ENCODE peak calls at places on chromosomes 13 and 19, in five cellular contexts. Q is endothelial cell of umbilical vein, L is HepG2, M is K562, A is H1. U is an unnamed sample.

GRCh38 chr13:93450226-93450625 is 223.6 kb downstream of the GPC6 start:
- DNase-seq in Q (no peak), M (no peak), A (no peak), L (no peak), U (no peak)

GRCh38 chr13:27621116-27621365 is 651 bp upstream of the POLR1D start:
- DNase-seq in A (no peak), Q (peak), L (no peak), M (no peak), U (no peak)

GRCh38 chr19:45385392-45386221 is 15.2 kb upstream of the ERCC2 start:
- DNase-seq in M (no peak), L (no peak), Q (no peak), A (no peak), U (no peak)

GRCh38 chr19:6464070-6464873 is at the start of gene CRB3:
- DNase-seq in A (peak), L (peak), M (no peak), Q (no peak), U (peak)

GRCh38 chr19:41801682-41802317 is 5.4 kb downstream of the CEACAM3 start:
- DNase-seq in L (no peak), M (no peak), A (no peak), Q (no peak), U (no peak)

GRCh38 chr19:15613338-15613737 is 1.7 kb upstream of the CYP4F8 start:
- DNase-seq in Q (no peak), M (no peak), A (no peak), L (no peak), U (no peak)

GRCh38 chr13:99916366-99917103 is 55.0 kb downstream of the ZIC5 start:
- DNase-seq in M (peak), A (no peak), Q (peak), L (peak), U (peak)

GRCh38 chr13:102261809-102262208 is 140.0 kb downstream of the FGF14 start:
- DNase-seq in L (no peak), Q (no peak), A (no peak), M (no peak), U (no peak)

GRCh38 chr19:41563847-41564514 is 12.0 kb upstream of the CEACAM21 start:
- DNase-seq in A (no peak), L (no peak), M (no peak), Q (no peak), U (no peak)

GRCh38 chr19:29370276-29370675 is 155.5 kb upstream of the VSTM2B start:
- DNase-seq in M (no peak), Q (no peak), L (no peak), A (no peak), U (no peak)

GRCh38 chr19:31349160-31349881 is at the start of gene TSHZ3:
- DNase-seq in A (no peak), M (peak), Q (peak), L (no peak), U (peak)

GRCh38 chr19:51123381-51124186 is 1.1 kb upstream of the SIGLEC9 start:
- DNase-seq in A (no peak), Q (no peak), L (no peak), M (no peak), U (no peak)
- TF ChIP-seq JUN in A (no peak), Q (no peak), L (no peak), M (no peak), U (no peak)

GRCh38 chr13:63605403-63605802 is 2189.8 kb upstream of the PCDH20 start:
- DNase-seq in M (no peak), Q (no peak), A (no peak), L (no peak), U (no peak)
- H3K4me2 ChIP-seq in M (no peak), Q (no peak), A (no peak), L (no peak), U (no peak)

DNA sequence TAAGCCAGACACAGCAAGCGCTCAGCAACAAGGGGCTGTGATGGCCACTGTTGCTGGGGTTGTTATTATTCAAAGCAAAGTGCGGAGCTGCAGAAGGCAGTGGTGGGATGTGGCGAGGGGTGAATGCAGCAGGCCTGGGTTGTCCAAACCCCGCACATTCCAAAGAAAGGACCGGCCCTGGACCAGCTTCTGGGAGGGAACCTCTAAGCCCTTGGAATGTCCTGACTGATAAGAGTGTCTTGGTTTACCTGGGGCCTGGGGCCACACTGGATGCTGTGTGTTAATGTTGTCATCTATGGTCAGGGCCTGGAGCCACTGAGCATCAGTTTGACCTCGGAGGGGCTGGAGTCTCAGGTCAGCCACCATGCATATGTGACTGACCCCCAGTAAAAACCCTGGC is 8.2 kb downstream of the TMEM143 start:
- DNase-seq in M (no peak), L (no peak), A (no peak), Q (no peak), U (no peak)
- TF ChIP-seq JUN in M (no peak), L (no peak), A (no peak), Q (no peak), U (no peak)

GRCh38 chr19:8213827-8214672 is 4.9 kb downstream of the CERS4 start:
- DNase-seq in Q (no peak), M (no peak), L (peak), A (no peak), U (no peak)
- H3K4me2 ChIP-seq in Q (no peak), M (no peak), L (peak), A (no peak), U (no peak)